ENCODE peak calls at places on chromosomes 2 and 18, in nine cellular contexts. S, X, B, L, G, Y, R, W and Z are unnamed samples.
A peak's percentile ranks its signal among the peaks of the same experiment; 100 is the strongest.

GRCh38 chr2:128420131-128420530 is 101.5 kb upstream of the HS6ST1 start:
- DNase-seq in B (no peak), W (no peak), L (no peak), X (no peak), Y (no peak), R (no peak), S (no peak), G (no peak), Z (no peak)

GRCh38 chr2:24009367-24009679 is 562 bp upstream of the MFSD2B start:
- DNase-seq in Y (no peak), L (no peak), R (no peak), S (no peak), W (no peak), G (no peak), B (no peak), X (no peak), Z (no peak)

GRCh38 chr18:30406728-30407127 is 635.8 kb downstream of the DSC3 start:
- DNase-seq in B (no peak), Y (no peak), R (no peak), X (no peak), L (no peak), S (no peak), W (no peak), G (no peak), Z (no peak)

GRCh38 chr2:127422631-127423475 is 4.6 kb downstream of the PROC start:
- DNase-seq in L (no peak), Y (no peak), X (no peak), R (peak; percentile 45), G (peak; percentile 52), B (no peak), W (peak; percentile 32), S (no peak), Z (no peak)

GRCh38 chr2:45103351-45104145 is 94.3 kb upstream of the SIX2 start:
- DNase-seq in X (no peak), B (no peak), L (no peak), S (no peak), W (no peak), R (no peak), Y (no peak), G (no peak), Z (no peak)

GRCh38 chr2:218406949-218407703 is 7.5 kb downstream of the CTDSP1 start:
- DNase-seq in B (no peak), S (peak; percentile 62), L (peak; percentile 42), W (no peak), G (peak; percentile 90), Y (peak; percentile 72), R (peak; percentile 79), X (peak; percentile 68), Z (no peak)

GRCh38 chr2:174066871-174067270 is 101.7 kb upstream of the SP3 start:
- DNase-seq in B (no peak), W (no peak), Y (no peak), S (no peak), G (no peak), R (no peak), X (no peak), L (no peak), Z (no peak)

GRCh38 chr2:1754461-1755170 is 10.3 kb upstream of the PXDN start:
- DNase-seq in Y (no peak), S (no peak), L (no peak), R (no peak), X (no peak), G (peak; percentile 30), B (no peak), W (no peak), Z (no peak)

GRCh38 chr18:79494936-79495335 is 99.2 kb downstream of the NFATC1 start:
- DNase-seq in S (no peak), W (no peak), R (no peak), L (no peak), G (peak; percentile 25), X (peak; percentile 11), Y (no peak), B (no peak), Z (no peak)